ENCODE peak calls at places on chromosome 14, in five cellular contexts. E, R, B, Q and O are unnamed samples.

GRCh38 chr14:103127356-103127755 is 4.1 kb downstream of the TNFAIP2 start:
- DNase-seq in E (no peak), R (no peak), B (no peak), Q (no peak), O (no peak)

GRCh38 chr14:68696721-68697495 is 96.0 kb downstream of the ZFP36L1 start:
- DNase-seq in E (no peak), R (no peak), B (no peak), Q (no peak), O (no peak)

GRCh38 chr14:30240685-30241084 is 313.0 kb upstream of the PRKD1 start:
- DNase-seq in E (no peak), R (no peak), B (no peak), Q (no peak), O (no peak)

GRCh38 chr14:96227428-96227827 is 22.8 kb downstream of the BDKRB2 start:
- DNase-seq in E (no peak), R (no peak), B (no peak), Q (no peak), O (no peak)

GRCh38 chr14:101350710-101351109 is 210.6 kb upstream of the DIO3 start:
- DNase-seq in E (no peak), R (no peak), B (no peak), Q (no peak), O (no peak)

GRCh38 chr14:61477845-61478438 is 156.6 kb downstream of the PRKCH start:
- DNase-seq in E (peak; percentile 68), R (no peak), B (no peak), Q (peak; percentile 37), O (no peak)

GRCh38 chr14:45015133-45015532 is 53.1 kb downstream of the TOGARAM1 start:
- DNase-seq in E (no peak), R (no peak), B (no peak), Q (no peak), O (no peak)

GRCh38 chr14:94447986-94448808 is 4.4 kb downstream of the SERPINA11 start:
- DNase-seq in E (peak; percentile 37), R (no peak), B (no peak), Q (no peak), O (no peak)

GRCh38 chr14:56150645-56151345 is 32.6 kb downstream of the PELI2 start:
- DNase-seq in E (no peak), R (no peak), B (no peak), Q (no peak), O (no peak)

GRCh38 chr14:100804558-100805309 is 21.2 kb upstream of the MEG3 start:
- DNase-seq in E (no peak), R (no peak), B (no peak), Q (no peak), O (no peak)

GRCh38 chr14:50084666-50085065 is 31.7 kb downstream of the VCPKMT start:
- DNase-seq in E (no peak), R (no peak), B (no peak), Q (no peak), O (no peak)

GRCh38 chr14:64696355-64696844 is 7.8 kb upstream of the PLEKHG3 start:
- DNase-seq in E (no peak), R (no peak), B (no peak), Q (no peak), O (no peak)

GRCh38 chr14:99724939-99725773 is 41.1 kb downstream of the CYP46A1 start:
- DNase-seq in E (peak; percentile 13), R (no peak), B (no peak), Q (no peak), O (no peak)

GRCh38 chr14:74638970-74639369 is 26.9 kb upstream of the LTBP2 start:
- DNase-seq in E (no peak), R (no peak), B (no peak), Q (no peak), O (no peak)

GRCh38 chr14:35366048-35366428 is 38.5 kb downstream of the NFKBIA start:
- DNase-seq in E (no peak), R (no peak), B (no peak), Q (no peak), O (no peak)

GRCh38 chr14:102772781-102773570 is 4.3 kb upstream of the TRAF3 start:
- DNase-seq in E (no peak), R (no peak), B (no peak), Q (no peak), O (no peak)

GRCh38 chr14:90109858-90110257 is 48.1 kb downstream of the KCNK13 start:
- DNase-seq in E (no peak), R (no peak), B (no peak), Q (no peak), O (no peak)

GRCh38 chr14:95440496-95440895 is 76.0 kb downstream of the SYNE3 start:
- DNase-seq in E (no peak), R (no peak), B (no peak), Q (no peak), O (no peak)

GRCh38 chr14:67999693-68000384 is 180.3 kb downstream of the RAD51B start:
- DNase-seq in E (no peak), R (no peak), B (no peak), Q (no peak), O (no peak)

GRCh38 chr14:99284254-99285004 is 12.4 kb upstream of the BCL11B start:
- DNase-seq in E (no peak), R (no peak), B (no peak), Q (no peak), O (no peak)

GRCh38 chr14:96165493-96166474 is 38.9 kb upstream of the BDKRB2 start:
- DNase-seq in E (no peak), R (no peak), B (no peak), Q (no peak), O (no peak)